ENCODE peak calls at places on chromosomes 6 and 20, in five cellular contexts. One of them, this sample, is unnamed. For H3K4me1, the result is how much of the 10 kb centered on the place peaks cover.

GRCh38 chr6:29637247-29637646 is 4.3 kb upstream of the GABBR1 start:
- DNase-seq in left ventricle myocardium inferior: no peak
- DNase-seq in CD4-positive, CD25-positive, alpha-beta regulatory T cell: no peak
- DNase-seq in breast epithelium: no peak
- DNase-seq in endothelial cell of umbilical vein: no peak
- DNase-seq in this sample: no peak

GRCh38 chr6:139846538-139847321 is 472.3 kb upstream of the CITED2 start:
- DNase-seq in CD4-positive, CD25-positive, alpha-beta regulatory T cell: no peak
- DNase-seq in endothelial cell of umbilical vein: no peak
- DNase-seq in breast epithelium: no peak
- DNase-seq in left ventricle myocardium inferior: no peak
- DNase-seq in this sample: no peak

GRCh38 chr6:161166677-161167076 is 107.2 kb downstream of the AGPAT4 start:
- DNase-seq in CD4-positive, CD25-positive, alpha-beta regulatory T cell: no peak
- DNase-seq in endothelial cell of umbilical vein: no peak
- DNase-seq in breast epithelium: no peak
- DNase-seq in left ventricle myocardium inferior: no peak
- DNase-seq in this sample: no peak

GRCh38 chr6:144195671-144196070 is 45.4 kb downstream of the STX11 start:
- DNase-seq in breast epithelium: no peak
- DNase-seq in endothelial cell of umbilical vein: no peak
- DNase-seq in CD4-positive, CD25-positive, alpha-beta regulatory T cell: no peak
- DNase-seq in left ventricle myocardium inferior: no peak
- DNase-seq in this sample: no peak

GRCh38 chr6:144259988-144260387 is 25.1 kb upstream of the UTRN start:
- DNase-seq in breast epithelium: no peak
- DNase-seq in CD4-positive, CD25-positive, alpha-beta regulatory T cell: no peak
- DNase-seq in left ventricle myocardium inferior: no peak
- DNase-seq in endothelial cell of umbilical vein: peak
- DNase-seq in this sample: no peak

GRCh38 chr6:145844933-145845531 is 30.4 kb upstream of the FBXO30 start:
- DNase-seq in endothelial cell of umbilical vein: no peak
- DNase-seq in left ventricle myocardium inferior: no peak
- DNase-seq in breast epithelium: no peak
- DNase-seq in CD4-positive, CD25-positive, alpha-beta regulatory T cell: no peak
- DNase-seq in this sample: no peak

GRCh38 chr20:52847029-52847660 is 125.0 kb upstream of the TSHZ2 start:
- DNase-seq in endothelial cell of umbilical vein: no peak
- DNase-seq in CD4-positive, CD25-positive, alpha-beta regulatory T cell: no peak
- DNase-seq in breast epithelium: no peak
- DNase-seq in left ventricle myocardium inferior: no peak
- DNase-seq in this sample: no peak

GRCh38 chr6:157285422-157285779 is 37.9 kb downstream of the TMEM242 start:
- DNase-seq in breast epithelium: no peak
- DNase-seq in endothelial cell of umbilical vein: no peak
- DNase-seq in CD4-positive, CD25-positive, alpha-beta regulatory T cell: no peak
- DNase-seq in left ventricle myocardium inferior: no peak
- DNase-seq in this sample: peak

GRCh38 chr20:45833030-45833882 is at the start of gene SNX21:
- DNase-seq in CD4-positive, CD25-positive, alpha-beta regulatory T cell: peak
- DNase-seq in left ventricle myocardium inferior: peak
- DNase-seq in endothelial cell of umbilical vein: peak
- DNase-seq in breast epithelium: peak
- DNase-seq in this sample: peak

GRCh38 chr6:106520711-106521367 is 108.5 kb downstream of the RTN4IP1 start:
- DNase-seq in endothelial cell of umbilical vein: no peak
- DNase-seq in CD4-positive, CD25-positive, alpha-beta regulatory T cell: peak
- DNase-seq in breast epithelium: no peak
- DNase-seq in left ventricle myocardium inferior: no peak
- DNase-seq in this sample: no peak

GRCh38 chr6:151101116-151101810 is 138.5 kb upstream of the AKAP12 start:
- DNase-seq in endothelial cell of umbilical vein: no peak
- DNase-seq in left ventricle myocardium inferior: no peak
- DNase-seq in CD4-positive, CD25-positive, alpha-beta regulatory T cell: no peak
- DNase-seq in breast epithelium: no peak
- DNase-seq in this sample: no peak

GRCh38 chr6:6655805-6656251 is 67.3 kb downstream of the LY86 start:
- DNase-seq in endothelial cell of umbilical vein: no peak
- DNase-seq in left ventricle myocardium inferior: no peak
- DNase-seq in CD4-positive, CD25-positive, alpha-beta regulatory T cell: no peak
- DNase-seq in breast epithelium: no peak
- DNase-seq in this sample: no peak

GRCh38 chr6:165548450-165548849 is 114.6 kb downstream of the PDE10A start:
- DNase-seq in left ventricle myocardium inferior: no peak
- DNase-seq in endothelial cell of umbilical vein: no peak
- DNase-seq in CD4-positive, CD25-positive, alpha-beta regulatory T cell: no peak
- DNase-seq in breast epithelium: no peak
- DNase-seq in this sample: no peak

GRCh38 chr20:20353574-20353973 is 14.3 kb upstream of the INSM1 start:
- DNase-seq in left ventricle myocardium inferior: no peak
- DNase-seq in endothelial cell of umbilical vein: no peak
- DNase-seq in CD4-positive, CD25-positive, alpha-beta regulatory T cell: no peak
- DNase-seq in breast epithelium: no peak
- DNase-seq in this sample: no peak

GRCh38 chr6:155253337-155253736 is 10.5 kb upstream of the CLDN20 start:
- DNase-seq in CD4-positive, CD25-positive, alpha-beta regulatory T cell: no peak
- DNase-seq in left ventricle myocardium inferior: no peak
- DNase-seq in endothelial cell of umbilical vein: no peak
- DNase-seq in breast epithelium: no peak
- DNase-seq in this sample: no peak

GRCh38 chr6:25359191-25359861 is 80.2 kb downstream of the CARMIL1 start:
- DNase-seq in breast epithelium: no peak
- DNase-seq in endothelial cell of umbilical vein: no peak
- DNase-seq in CD4-positive, CD25-positive, alpha-beta regulatory T cell: no peak
- DNase-seq in left ventricle myocardium inferior: peak
- DNase-seq in this sample: peak

GRCh38 chr6:25337004-25337403 is 57.8 kb downstream of the CARMIL1 start:
- DNase-seq in breast epithelium: no peak
- DNase-seq in left ventricle myocardium inferior: no peak
- DNase-seq in endothelial cell of umbilical vein: no peak
- DNase-seq in CD4-positive, CD25-positive, alpha-beta regulatory T cell: no peak
- DNase-seq in this sample: no peak

GRCh38 chr6:3351105-3351676 is 92.4 kb downstream of the PSMG4 start:
- DNase-seq in endothelial cell of umbilical vein: peak
- DNase-seq in CD4-positive, CD25-positive, alpha-beta regulatory T cell: no peak
- DNase-seq in left ventricle myocardium inferior: no peak
- DNase-seq in breast epithelium: no peak
- DNase-seq in this sample: no peak

GRCh38 chr6:27582928-27583725 is 110.2 kb upstream of the ZNF184 start:
- DNase-seq in left ventricle myocardium inferior: no peak
- DNase-seq in CD4-positive, CD25-positive, alpha-beta regulatory T cell: no peak
- DNase-seq in breast epithelium: no peak
- DNase-seq in endothelial cell of umbilical vein: peak
- DNase-seq in this sample: no peak

DNA sequence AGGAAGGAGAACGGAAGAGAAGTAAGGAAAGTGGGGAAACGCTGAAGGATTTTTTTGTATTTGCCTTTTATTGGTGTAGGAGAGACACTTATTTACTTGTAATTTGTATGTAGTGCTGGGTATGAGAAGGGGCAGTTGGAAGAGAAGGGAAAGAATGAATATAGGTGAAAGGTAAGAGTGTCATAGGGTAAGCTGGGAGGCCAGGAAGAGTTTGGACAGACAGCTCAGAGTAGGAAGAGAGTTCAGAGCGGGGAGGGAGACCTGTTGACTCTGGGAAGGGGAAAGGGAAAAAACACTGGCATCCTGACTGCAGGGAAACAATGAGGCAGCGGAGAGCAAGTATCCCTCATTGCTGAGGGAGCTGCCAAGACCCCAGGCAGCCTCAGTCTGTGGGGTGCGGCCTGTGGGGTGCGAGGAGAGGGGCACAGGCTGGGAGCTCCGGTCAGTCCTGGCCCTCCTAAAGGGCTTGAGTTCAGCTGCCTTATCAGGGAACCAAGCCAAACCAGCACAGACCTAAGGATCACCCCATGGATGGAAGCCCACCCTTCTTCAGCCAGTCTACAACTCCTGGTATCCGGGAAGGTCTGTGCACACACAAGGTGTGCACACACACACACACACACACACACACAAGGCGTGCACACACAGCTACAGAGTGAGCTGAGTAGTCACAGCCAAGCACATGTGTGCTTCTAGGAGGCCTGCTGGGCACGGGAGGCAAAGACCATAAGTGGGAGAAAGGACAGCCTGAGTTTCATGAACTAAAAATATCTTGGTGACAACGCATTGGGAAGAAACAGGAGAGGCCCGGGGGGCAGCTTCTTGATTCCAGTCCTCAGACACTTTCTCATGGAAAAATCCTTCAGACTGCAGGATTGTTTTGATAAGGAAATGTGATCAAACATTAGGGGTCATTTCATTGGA is 2.9 kb downstream of the TRAF3IP2 start:
- DNase-seq in breast epithelium: no peak
- DNase-seq in left ventricle myocardium inferior: peak
- DNase-seq in CD4-positive, CD25-positive, alpha-beta regulatory T cell: no peak
- DNase-seq in endothelial cell of umbilical vein: peak
- DNase-seq in this sample: peak
- H3K4me1 ChIP-seq in breast epithelium: under half
- H3K4me1 ChIP-seq in left ventricle myocardium inferior: half or more
- H3K4me1 ChIP-seq in CD4-positive, CD25-positive, alpha-beta regulatory T cell: under half
- H3K4me1 ChIP-seq in endothelial cell of umbilical vein: half or more
- H3K4me1 ChIP-seq in this sample: under half

DNA sequence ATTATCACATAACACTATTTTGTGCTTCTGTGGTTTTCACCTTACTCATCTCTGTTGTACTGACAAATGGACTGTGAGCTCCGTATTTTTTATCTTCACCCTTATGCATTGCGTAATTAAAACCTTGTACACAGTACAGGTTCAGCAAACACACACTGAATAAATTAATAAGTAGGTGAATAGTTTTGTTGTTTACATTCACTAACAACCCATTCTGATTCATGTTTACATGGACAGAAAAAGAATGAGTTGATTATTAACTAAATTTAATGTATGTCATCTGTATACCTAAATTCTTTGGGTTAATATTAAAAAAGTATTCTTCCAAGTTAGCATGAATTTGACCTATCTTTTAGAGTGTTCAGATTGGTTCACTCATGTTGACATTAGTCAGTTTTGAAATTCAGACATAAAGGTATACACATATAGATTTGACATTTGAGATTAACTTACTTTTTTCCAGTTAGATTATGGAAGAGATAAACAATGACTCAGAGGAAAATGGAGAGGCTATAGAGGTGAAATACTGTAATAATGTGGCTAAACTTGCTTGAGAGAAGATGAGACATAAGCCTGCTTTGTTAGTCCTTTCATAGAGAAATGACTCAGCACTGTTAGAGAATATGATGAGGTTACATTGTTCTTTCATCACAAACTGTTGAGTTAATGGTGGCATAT is 541.7 kb upstream of the FLRT3 start:
- DNase-seq in endothelial cell of umbilical vein: peak
- DNase-seq in breast epithelium: no peak
- DNase-seq in left ventricle myocardium inferior: no peak
- DNase-seq in CD4-positive, CD25-positive, alpha-beta regulatory T cell: no peak
- DNase-seq in this sample: no peak
- H3K4me3 ChIP-seq in endothelial cell of umbilical vein: no peak
- H3K4me3 ChIP-seq in breast epithelium: no peak
- H3K4me3 ChIP-seq in left ventricle myocardium inferior: no peak
- H3K4me3 ChIP-seq in CD4-positive, CD25-positive, alpha-beta regulatory T cell: no peak
- H3K4me3 ChIP-seq in this sample: no peak

DNA sequence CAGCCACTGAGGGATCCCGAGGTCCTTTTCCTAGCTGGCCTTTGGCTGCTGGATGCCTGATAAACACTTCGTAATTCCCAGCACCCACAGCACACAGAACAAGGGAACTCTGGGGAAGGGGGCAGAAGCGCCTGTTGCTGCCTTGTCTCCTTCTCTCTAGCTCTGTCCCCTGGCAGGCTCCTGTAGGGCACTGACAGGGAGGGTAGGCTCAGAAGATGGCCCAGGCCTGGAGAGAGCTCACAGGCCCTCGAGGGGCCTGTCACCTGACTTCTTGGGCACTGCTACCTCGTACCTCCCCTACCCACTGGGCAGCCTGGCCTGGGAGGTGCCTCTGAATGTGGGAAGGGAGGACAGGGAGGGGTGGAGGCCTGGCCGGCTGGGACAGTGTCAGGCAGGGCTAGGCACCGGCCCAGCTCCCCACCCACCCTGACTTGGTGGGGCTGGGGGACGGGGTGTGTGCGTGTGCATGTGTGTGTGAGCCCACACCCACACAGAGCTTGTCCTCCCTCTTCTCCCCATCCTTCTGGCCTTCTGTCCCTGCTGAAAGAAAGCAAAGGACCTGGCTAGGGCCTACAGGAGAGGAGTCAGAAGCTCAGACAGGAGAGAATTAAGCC is 18.1 kb downstream of the C6orf132 start:
- DNase-seq in endothelial cell of umbilical vein: no peak
- DNase-seq in CD4-positive, CD25-positive, alpha-beta regulatory T cell: no peak
- DNase-seq in left ventricle myocardium inferior: no peak
- DNase-seq in breast epithelium: no peak
- DNase-seq in this sample: no peak
- H3K4me1 ChIP-seq in endothelial cell of umbilical vein: under half
- H3K4me1 ChIP-seq in CD4-positive, CD25-positive, alpha-beta regulatory T cell: under half
- H3K4me1 ChIP-seq in left ventricle myocardium inferior: under half
- H3K4me1 ChIP-seq in breast epithelium: under half
- H3K4me1 ChIP-seq in this sample: under half

DNA sequence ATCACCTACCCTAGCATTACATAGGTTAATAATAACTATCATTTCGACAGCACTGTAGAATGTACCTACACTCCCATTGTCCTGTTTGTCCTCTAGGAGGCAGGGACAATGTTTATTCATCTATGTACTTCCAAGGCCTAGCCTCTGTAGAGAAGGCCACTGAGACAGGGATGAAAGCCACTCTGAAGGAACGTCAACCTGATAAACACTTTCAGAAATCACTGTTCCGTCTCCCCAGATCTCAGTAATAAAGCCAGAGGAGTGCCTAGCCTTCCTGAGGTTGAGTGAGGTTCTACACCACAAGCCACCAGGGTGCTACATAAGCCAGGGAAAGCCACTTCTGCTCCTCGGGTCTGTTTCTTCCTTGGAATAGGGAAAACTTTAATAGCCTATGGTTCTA is 44.8 kb downstream of the POPDC3 start:
- DNase-seq in breast epithelium: no peak
- DNase-seq in endothelial cell of umbilical vein: peak
- DNase-seq in CD4-positive, CD25-positive, alpha-beta regulatory T cell: no peak
- DNase-seq in left ventricle myocardium inferior: no peak
- DNase-seq in this sample: no peak
- H3K4me3 ChIP-seq in breast epithelium: no peak
- H3K4me3 ChIP-seq in endothelial cell of umbilical vein: no peak
- H3K4me3 ChIP-seq in CD4-positive, CD25-positive, alpha-beta regulatory T cell: no peak
- H3K4me3 ChIP-seq in left ventricle myocardium inferior: peak
- H3K4me3 ChIP-seq in this sample: no peak

GRCh38 chr6:32839356-32839755 is 817 bp upstream of the TAP2 start:
- DNase-seq in breast epithelium: no peak
- DNase-seq in left ventricle myocardium inferior: no peak
- DNase-seq in endothelial cell of umbilical vein: no peak
- DNase-seq in CD4-positive, CD25-positive, alpha-beta regulatory T cell: no peak
- DNase-seq in this sample: no peak

GRCh38 chr6:32842021-32842650 is 1.7 kb downstream of the PSMB8 start:
- DNase-seq in CD4-positive, CD25-positive, alpha-beta regulatory T cell: no peak
- DNase-seq in left ventricle myocardium inferior: no peak
- DNase-seq in breast epithelium: no peak
- DNase-seq in endothelial cell of umbilical vein: no peak
- DNase-seq in this sample: no peak

GRCh38 chr6:32838114-32838958 is at the start of gene TAP2:
- DNase-seq in left ventricle myocardium inferior: peak
- DNase-seq in CD4-positive, CD25-positive, alpha-beta regulatory T cell: peak
- DNase-seq in endothelial cell of umbilical vein: peak
- DNase-seq in breast epithelium: peak
- DNase-seq in this sample: peak

GRCh38 chr6:32842690-32843089 is 1.2 kb downstream of the PSMB8 start:
- DNase-seq in endothelial cell of umbilical vein: no peak
- DNase-seq in breast epithelium: no peak
- DNase-seq in left ventricle myocardium inferior: no peak
- DNase-seq in CD4-positive, CD25-positive, alpha-beta regulatory T cell: no peak
- DNase-seq in this sample: no peak

GRCh38 chr6:32840604-32841246 is 2.2 kb upstream of the TAP2 start:
- DNase-seq in breast epithelium: no peak
- DNase-seq in left ventricle myocardium inferior: no peak
- DNase-seq in CD4-positive, CD25-positive, alpha-beta regulatory T cell: peak
- DNase-seq in endothelial cell of umbilical vein: no peak
- DNase-seq in this sample: no peak
- H3K4me1 ChIP-seq in breast epithelium: under half
- H3K4me1 ChIP-seq in left ventricle myocardium inferior: half or more
- H3K4me1 ChIP-seq in CD4-positive, CD25-positive, alpha-beta regulatory T cell: half or more
- H3K4me1 ChIP-seq in endothelial cell of umbilical vein: under half
- H3K4me1 ChIP-seq in this sample: under half